ENCODE peak calls at places on chromosomes 12 and 14, in six cellular contexts. R, G, Y, C, A and M are unnamed samples.

GRCh38 chr12:92128612-92129011 is 17.0 kb downstream of the BTG1 start:
- DNase-seq in R (no peak), G (no peak), Y (no peak), C (no peak), A (no peak), M (no peak)

GRCh38 chr14:41285193-41285748 is 321.4 kb upstream of the LRFN5 start:
- DNase-seq in R (peak), G (peak), Y (no peak), C (no peak), A (no peak), M (no peak)

GRCh38 chr12:121124402-121125109 is 8.1 kb upstream of the P2RX7 start:
- DNase-seq in R (peak), G (peak), Y (no peak), C (no peak), A (no peak), M (no peak)

GRCh38 chr14:44529026-44529425 is 21.9 kb upstream of the FSCB start:
- DNase-seq in R (no peak), G (peak), Y (no peak), C (no peak), A (no peak), M (no peak)

GRCh38 chr12:47818382-47818700 is 1.4 kb downstream of the HDAC7 start:
- DNase-seq in R (no peak), G (no peak), Y (no peak), C (no peak), A (no peak), M (no peak)

GRCh38 chr14:66650491-66650911 is 142.6 kb downstream of the GPHN start:
- DNase-seq in R (no peak), G (peak), Y (no peak), C (peak), A (no peak), M (no peak)

GRCh38 chr14:75389679-75390078 is 38.1 kb upstream of the JDP2 start:
- DNase-seq in R (no peak), G (no peak), Y (no peak), C (no peak), A (no peak), M (no peak)

GRCh38 chr12:22792198-22792597 is 167.2 kb downstream of the ETNK1 start:
- DNase-seq in R (peak), G (peak), Y (no peak), C (no peak), A (no peak), M (no peak)

GRCh38 chr12:90978117-90978770 is 23.3 kb upstream of the CCER1 start:
- DNase-seq in R (peak), G (peak), Y (no peak), C (peak), A (no peak), M (no peak)

GRCh38 chr12:105084251-105085250 is at the start of gene ALDH1L2:
- DNase-seq in R (peak), G (peak), Y (peak), C (peak), A (peak), M (peak)

GRCh38 chr12:99954724-99955123 is 30.0 kb downstream of the ANKS1B start:
- DNase-seq in R (no peak), G (no peak), Y (no peak), C (no peak), A (no peak), M (no peak)

GRCh38 chr12:132395908-132396305 is 66.5 kb upstream of the GALNT9 start:
- DNase-seq in R (no peak), G (no peak), Y (no peak), C (no peak), A (peak), M (no peak)

GRCh38 chr14:63853831-63854293 is 1.1 kb downstream of the SYNE2 start:
- DNase-seq in R (peak), G (peak), Y (peak), C (peak), A (peak), M (no peak)

GRCh38 chr14:63855272-63855671 is 2.5 kb downstream of the SYNE2 start:
- DNase-seq in R (no peak), G (no peak), Y (no peak), C (no peak), A (no peak), M (no peak)

GRCh38 chr14:63852271-63852816 is 460 bp upstream of the SYNE2 start:
- DNase-seq in R (no peak), G (no peak), Y (no peak), C (no peak), A (no peak), M (no peak)

GRCh38 chr14:63854330-63854729 is 1.5 kb downstream of the SYNE2 start:
- DNase-seq in R (no peak), G (no peak), Y (no peak), C (no peak), A (no peak), M (no peak)

GRCh38 chr14:63852817-63853730 is at the start of gene SYNE2:
- DNase-seq in R (peak), G (peak), Y (peak), C (peak), A (peak), M (peak)
- TF ChIP-seq CTCF in R (peak), G (no peak), Y (no peak), C (peak), A (peak), M (peak)

GRCh38 chr14:20866963-20867362 is 24.2 kb upstream of the RNASE3 start:
- DNase-seq in R (no peak), G (peak), Y (no peak), C (no peak), A (no peak), M (no peak)
- TF ChIP-seq CTCF in R (no peak), G (peak), Y (no peak), C (no peak), A (peak), M (peak)

GRCh38 chr14:61077946-61078738 is 97.1 kb downstream of the SLC38A6 start:
- DNase-seq in R (peak), G (peak), Y (no peak), C (no peak), A (no peak), M (no peak)

GRCh38 chr14:61074852-61075251 is 93.8 kb downstream of the SLC38A6 start:
- DNase-seq in R (no peak), G (no peak), Y (no peak), C (no peak), A (no peak), M (no peak)

GRCh38 chr14:61076531-61076930 is 95.5 kb downstream of the SLC38A6 start:
- DNase-seq in R (no peak), G (no peak), Y (no peak), C (no peak), A (no peak), M (no peak)

GRCh38 chr14:61077437-61077836 is 96.4 kb downstream of the SLC38A6 start:
- DNase-seq in R (no peak), G (no peak), Y (no peak), C (no peak), A (no peak), M (no peak)

DNA sequence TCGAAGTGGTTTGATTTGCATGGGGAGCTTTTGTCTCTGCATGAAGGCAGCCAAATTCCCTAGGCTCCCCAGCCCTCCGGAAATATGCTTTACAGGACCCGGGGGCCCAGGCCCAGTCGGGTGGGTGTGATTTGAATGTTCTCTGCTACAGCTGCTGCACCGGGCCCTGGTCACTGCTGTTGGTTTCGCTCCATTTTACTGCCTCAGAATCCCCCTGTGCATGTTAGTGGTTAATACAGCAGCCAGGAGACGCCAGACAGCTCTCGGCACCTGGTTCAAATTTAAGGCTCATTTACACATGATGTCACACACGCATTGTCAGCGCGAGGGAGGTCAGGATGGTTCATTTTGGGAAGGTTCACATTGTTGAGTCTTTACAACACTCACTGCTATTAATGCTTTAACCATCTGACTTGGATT is 99.6 kb downstream of the SLC38A6 start:
- DNase-seq in R (no peak), G (no peak), Y (no peak), C (peak), A (no peak), M (no peak)
- TF ChIP-seq CTCF in R (no peak), G (no peak), Y (no peak), C (no peak), A (no peak), M (no peak)

DNA sequence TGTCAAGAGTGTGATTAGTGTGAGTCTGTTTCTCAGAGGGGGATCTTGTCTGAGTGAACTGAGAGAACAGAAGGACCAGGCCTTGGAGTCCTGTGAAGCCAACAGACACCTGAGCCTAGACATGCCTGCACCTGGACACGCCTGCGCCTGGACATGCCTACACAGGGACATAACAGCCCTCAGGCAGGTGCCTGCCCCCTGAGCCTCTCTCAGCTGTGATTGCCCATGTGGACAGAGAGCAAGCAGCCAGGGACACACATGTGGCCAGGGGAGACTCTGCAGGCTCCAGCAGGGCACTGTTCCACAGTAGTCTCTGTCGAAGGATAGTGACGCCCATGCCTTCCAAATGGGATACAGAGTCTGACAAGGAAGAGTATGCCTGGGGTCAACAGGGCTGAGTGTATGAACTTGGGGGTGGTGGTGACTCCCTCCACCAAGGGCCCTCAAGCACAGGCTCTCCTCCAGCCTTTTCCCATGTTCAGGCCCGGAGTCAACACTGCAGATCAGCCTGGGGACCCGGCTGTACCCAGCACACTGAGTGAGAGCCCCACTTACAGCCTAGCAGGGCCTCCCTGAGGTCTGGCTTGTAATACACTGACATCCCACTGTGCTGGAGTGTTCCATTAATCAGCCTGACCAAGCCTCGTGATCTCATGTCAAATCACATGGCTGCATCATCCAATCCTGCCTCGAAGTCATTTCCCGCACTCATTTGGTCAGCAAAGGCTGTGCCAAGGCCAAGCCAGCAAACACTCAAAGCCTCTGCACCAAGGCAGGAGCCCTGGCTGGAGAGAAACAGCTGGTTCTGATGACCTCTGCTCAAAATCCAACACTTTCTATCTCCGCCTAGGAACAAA is 173.0 kb downstream of the CALM1 start:
- DNase-seq in R (no peak), G (peak), Y (no peak), C (no peak), A (no peak), M (no peak)
- TF ChIP-seq CTCF in R (no peak), G (no peak), Y (no peak), C (no peak), A (no peak), M (no peak)